ENCODE peak calls at places on chromosome 18, in eight cellular contexts. R, J, V, G, N, E, P and Y are unnamed samples.

GRCh38 chr18:11810379-11810778 is 40.8 kb upstream of the CHMP1B start:
- DNase-seq in R (no peak), J (no peak), V (no peak), G (no peak), N (no peak), E (no peak), P (no peak), Y (no peak)

GRCh38 chr18:74351354-74351753 is 35.7 kb downstream of the C18orf63 start:
- DNase-seq in R (no peak), J (no peak), V (no peak), G (no peak), N (peak), E (peak), P (no peak), Y (peak)

GRCh38 chr18:10371165-10371564 is 83.3 kb upstream of the APCDD1 start:
- DNase-seq in R (no peak), J (no peak), V (no peak), G (no peak), N (no peak), E (no peak), P (no peak), Y (no peak)

GRCh38 chr18:3119401-3120323 is 100.1 kb downstream of the MYOM1 start:
- DNase-seq in R (no peak), J (no peak), V (no peak), G (no peak), N (peak), E (peak), P (no peak), Y (no peak)

GRCh38 chr18:12606592-12607315 is 51.2 kb downstream of the SPIRE1 start:
- DNase-seq in R (no peak), J (no peak), V (peak), G (no peak), N (peak), E (peak), P (no peak), Y (peak)

GRCh38 chr18:80171190-80171872 is 62.3 kb downstream of the ADNP2 start:
- DNase-seq in R (peak), J (peak), V (no peak), G (peak), N (peak), E (peak), P (no peak), Y (peak)

GRCh38 chr18:36412778-36413177 is 115.3 kb downstream of the FHOD3 start:
- DNase-seq in R (no peak), J (no peak), V (no peak), G (no peak), N (peak), E (peak), P (no peak), Y (peak)

GRCh38 chr18:688322-688721 is 24.1 kb downstream of the ENOSF1 start:
- DNase-seq in R (no peak), J (no peak), V (no peak), G (no peak), N (no peak), E (no peak), P (no peak), Y (no peak)

GRCh38 chr18:76493213-76494107 is 1.6 kb downstream of the ZNF516 start:
- DNase-seq in R (peak), J (no peak), V (no peak), G (peak), N (peak), E (peak), P (no peak), Y (peak)

GRCh38 chr18:13629841-13630747 is 96.3 kb downstream of the FAM210A start:
- DNase-seq in R (peak), J (no peak), V (no peak), G (peak), N (peak), E (peak), P (no peak), Y (peak)

GRCh38 chr18:60044290-60045006 is 144.7 kb downstream of the PMAIP1 start:
- DNase-seq in R (no peak), J (no peak), V (no peak), G (no peak), N (peak), E (peak), P (no peak), Y (peak)

GRCh38 chr18:78896111-78896510 is 83.5 kb upstream of the SALL3 start:
- DNase-seq in R (no peak), J (no peak), V (no peak), G (no peak), N (no peak), E (no peak), P (no peak), Y (no peak)

GRCh38 chr18:58977801-58978200 is 113.1 kb downstream of the ZNF532 start:
- DNase-seq in R (no peak), J (no peak), V (no peak), G (no peak), N (no peak), E (no peak), P (no peak), Y (no peak)

GRCh38 chr18:21112543-21113105 is 1.0 kb upstream of the ROCK1 start:
- DNase-seq in R (no peak), J (no peak), V (no peak), G (no peak), N (peak), E (no peak), P (no peak), Y (no peak)

GRCh38 chr18:63979409-63979908 is 9.6 kb downstream of the SERPINB8 start:
- DNase-seq in R (peak), J (no peak), V (no peak), G (peak), N (peak), E (peak), P (no peak), Y (peak)

GRCh38 chr18:8525692-8526091 is 83.5 kb upstream of the RAB12 start:
- DNase-seq in R (no peak), J (no peak), V (no peak), G (no peak), N (no peak), E (no peak), P (no peak), Y (no peak)

GRCh38 chr18:43029414-43029813 is 86.1 kb downstream of the RIT2 start:
- DNase-seq in R (no peak), J (no peak), V (no peak), G (no peak), N (no peak), E (no peak), P (no peak), Y (no peak)

GRCh38 chr18:31225668-31226067 is 63.0 kb upstream of the DSC1 start:
- DNase-seq in R (no peak), J (no peak), V (no peak), G (no peak), N (no peak), E (peak), P (no peak), Y (no peak)

GRCh38 chr18:79866889-79867574 is 69.3 kb downstream of the KCNG2 start:
- DNase-seq in R (no peak), J (no peak), V (no peak), G (no peak), N (peak), E (peak), P (no peak), Y (peak)

GRCh38 chr18:45254683-45255082 is 360.6 kb upstream of the SLC14A2 start:
- DNase-seq in R (no peak), J (no peak), V (no peak), G (no peak), N (peak), E (no peak), P (no peak), Y (peak)

GRCh38 chr18:24659837-24660720 is 199.6 kb downstream of the HRH4 start:
- DNase-seq in R (peak), J (peak), V (no peak), G (peak), N (peak), E (no peak), P (no peak), Y (peak)

GRCh38 chr18:22106536-22107292 is 62.7 kb upstream of the GATA6 start:
- DNase-seq in R (no peak), J (no peak), V (no peak), G (no peak), N (peak), E (peak), P (no peak), Y (no peak)

GRCh38 chr18:48711651-48712486 is 173.0 kb downstream of the CTIF start:
- DNase-seq in R (peak), J (no peak), V (no peak), G (peak), N (peak), E (peak), P (no peak), Y (peak)

GRCh38 chr18:5167827-5168226 is 29.2 kb downstream of the AKAIN1 start:
- DNase-seq in R (no peak), J (no peak), V (no peak), G (peak), N (no peak), E (no peak), P (no peak), Y (no peak)

GRCh38 chr18:47594621-47595086 is 335.8 kb downstream of the SMAD2 start:
- DNase-seq in R (no peak), J (no peak), V (no peak), G (no peak), N (no peak), E (no peak), P (no peak), Y (no peak)

GRCh38 chr18:48059363-48060109 is 129.1 kb upstream of the SMAD2 start:
- DNase-seq in R (no peak), J (no peak), V (no peak), G (no peak), N (no peak), E (no peak), P (no peak), Y (no peak)

GRCh38 chr18:43596106-43596712 is 318.9 kb upstream of the SYT4 start:
- DNase-seq in R (peak), J (no peak), V (no peak), G (no peak), N (peak), E (peak), P (no peak), Y (peak)

GRCh38 chr18:59672125-59672769 is 25.0 kb downstream of the CCBE1 start:
- DNase-seq in R (no peak), J (no peak), V (no peak), G (no peak), N (peak), E (no peak), P (no peak), Y (peak)

GRCh38 chr18:34514238-34514637 is 195.9 kb upstream of the DTNA start:
- DNase-seq in R (no peak), J (no peak), V (peak), G (no peak), N (peak), E (no peak), P (no peak), Y (no peak)

GRCh38 chr18:31679133-31679731 is 5.1 kb downstream of the B4GALT6 start:
- DNase-seq in R (no peak), J (no peak), V (peak), G (no peak), N (peak), E (peak), P (no peak), Y (peak)

GRCh38 chr18:28576941-28577340 is 400.0 kb upstream of the CDH2 start:
- DNase-seq in R (no peak), J (no peak), V (no peak), G (no peak), N (peak), E (no peak), P (no peak), Y (no peak)

GRCh38 chr18:44180683-44181082 is 500.0 kb upstream of the SETBP1 start:
- DNase-seq in R (no peak), J (no peak), V (no peak), G (no peak), N (peak), E (peak), P (no peak), Y (no peak)

GRCh38 chr18:59005266-59005665 is 134.4 kb upstream of the SEC11C start:
- DNase-seq in R (no peak), J (no peak), V (no peak), G (no peak), N (peak), E (peak), P (no peak), Y (peak)

GRCh38 chr18:44245026-44245425 is 435.7 kb upstream of the SETBP1 start:
- DNase-seq in R (no peak), J (no peak), V (no peak), G (no peak), N (peak), E (no peak), P (no peak), Y (no peak)

GRCh38 chr18:48032876-48033769 is 102.7 kb upstream of the SMAD2 start:
- DNase-seq in R (no peak), J (no peak), V (no peak), G (no peak), N (peak), E (peak), P (no peak), Y (peak)

GRCh38 chr18:38930881-38931753 is 1365.5 kb upstream of the CELF4 start:
- DNase-seq in R (no peak), J (no peak), V (no peak), G (no peak), N (no peak), E (no peak), P (no peak), Y (no peak)